ENCODE peak calls at places on chromosomes 4 and X, in seven cellular contexts. Q is AG04450; N is lung; D is HFFc6; V is astrocyte of the cerebellum; R is CD4-positive, alpha-beta T cell; J is tibial artery. C is an unnamed sample.
A peak's percentile ranks its signal among the peaks of the same experiment; 100 is the strongest.

GRCh38 chr4:138595731-138596465 is 353.7 kb upstream of the SLC7A11 start:
- DNase-seq in J (peak; percentile 45), V (peak; percentile 66), N (no peak), R (no peak), D (no peak), Q (no peak), C (no peak)

GRCh38 chr4:61468091-61468720 is 268.1 kb downstream of the ADGRL3 start:
- DNase-seq in V (peak; percentile 59), R (no peak), Q (no peak), D (no peak), J (no peak), N (no peak), C (peak; percentile 13)

GRCh38 chr4:5399790-5400421 is 308.5 kb downstream of the EVC2 start:
- DNase-seq in R (no peak), D (no peak), J (no peak), Q (peak; percentile 8), V (peak; percentile 19), N (no peak), C (peak; percentile 11)

GRCh38 chr4:5968246-5968645 is 50.0 kb downstream of the C4orf50 start:
- DNase-seq in Q (no peak), J (no peak), V (no peak), N (no peak), D (no peak), R (no peak), C (no peak)

GRCh38 chrX:49257846-49258748 is 6.4 kb downstream of the FOXP3 start:
- DNase-seq in R (peak; percentile 41), Q (no peak), V (no peak), D (no peak), J (no peak), N (no peak), C (no peak)

GRCh38 chr4:52290468-52290867 is 239.4 kb downstream of the SPATA18 start:
- DNase-seq in Q (no peak), J (no peak), N (no peak), R (no peak), V (no peak), D (no peak), C (no peak)

GRCh38 chr4:3640587-3640962 is 108.4 kb upstream of the LRPAP1 start:
- DNase-seq in V (no peak), Q (no peak), D (no peak), R (no peak), N (no peak), J (peak; percentile 46), C (no peak)

GRCh38 chr4:314296-314903 is 9.1 kb upstream of the ZNF732 start:
- DNase-seq in N (no peak), Q (no peak), V (no peak), D (no peak), R (no peak), J (no peak), C (no peak)

GRCh38 chr4:105990933-105991332 is 95.7 kb downstream of the NPNT start:
- DNase-seq in D (peak; percentile 77), Q (no peak), V (peak; percentile 93), R (no peak), N (peak; percentile 71), J (peak; percentile 62), C (peak; percentile 51)

GRCh38 chrX:72094894-72095293 is 36.8 kb downstream of the RTL5 start:
- DNase-seq in R (peak; percentile 56), V (no peak), D (no peak), Q (no peak), J (no peak), N (no peak), C (no peak)

GRCh38 chrX:51891821-51892551 is 1.4 kb upstream of the MAGED1 start:
- DNase-seq in V (peak; percentile 68), D (peak; percentile 85), Q (peak; percentile 11), J (peak; percentile 42), R (no peak), N (no peak), C (peak; percentile 83)

GRCh38 chr4:64935469-64936001 is 526.3 kb upstream of the TECRL start:
- DNase-seq in D (no peak), R (no peak), V (no peak), N (no peak), J (no peak), Q (no peak), C (no peak)

GRCh38 chrX:18146954-18147353 is 73.7 kb downstream of the BEND2 start:
- DNase-seq in D (no peak), N (no peak), Q (no peak), J (no peak), V (peak; percentile 2), R (no peak), C (peak; percentile 11)

GRCh38 chrX:107485019-107485418 is 35.6 kb downstream of the FRMPD3 start:
- DNase-seq in R (no peak), Q (no peak), V (peak; percentile 23), D (no peak), N (no peak), J (no peak), C (no peak)

GRCh38 chr4:113146876-113147358 is 97.5 kb downstream of the ANK2 start:
- DNase-seq in N (no peak), D (no peak), J (no peak), V (no peak), R (no peak), Q (no peak), C (no peak)

GRCh38 chrX:138020941-138021340 is 455.0 kb downstream of the ZIC3 start:
- DNase-seq in Q (no peak), V (no peak), D (no peak), J (no peak), N (no peak), R (no peak), C (no peak)

GRCh38 chrX:138031715-138032114 is 465.8 kb downstream of the ZIC3 start:
- DNase-seq in Q (no peak), R (no peak), V (no peak), N (no peak), J (no peak), D (no peak), C (no peak)

DNA sequence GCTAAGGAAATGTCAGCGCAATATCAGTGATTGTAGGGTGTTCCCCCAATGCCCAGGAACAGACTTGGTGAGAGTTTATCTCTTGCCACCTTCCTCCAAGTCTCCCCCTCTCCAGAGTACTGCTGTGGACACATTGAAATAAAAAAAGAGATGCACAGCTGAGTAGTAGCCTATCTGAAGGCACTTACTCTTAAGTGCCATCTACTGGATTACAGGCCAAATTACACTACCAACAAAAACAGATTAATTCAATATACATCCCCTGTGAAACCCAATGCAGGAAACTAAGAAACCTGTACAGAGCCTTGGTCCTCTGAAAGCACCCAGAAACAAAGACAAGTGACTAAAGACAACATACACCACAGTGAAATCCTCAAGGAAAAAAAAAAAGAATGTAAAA is 460.3 kb downstream of the ZIC3 start:
- DNase-seq in J (no peak), R (no peak), D (no peak), N (no peak), Q (no peak), V (no peak), C (no peak)
- TF ChIP-seq CTCF in J (no peak), R (no peak), D (peak; percentile 19), N (no peak), Q (no peak), V (peak; percentile 50), C (no peak)

DNA sequence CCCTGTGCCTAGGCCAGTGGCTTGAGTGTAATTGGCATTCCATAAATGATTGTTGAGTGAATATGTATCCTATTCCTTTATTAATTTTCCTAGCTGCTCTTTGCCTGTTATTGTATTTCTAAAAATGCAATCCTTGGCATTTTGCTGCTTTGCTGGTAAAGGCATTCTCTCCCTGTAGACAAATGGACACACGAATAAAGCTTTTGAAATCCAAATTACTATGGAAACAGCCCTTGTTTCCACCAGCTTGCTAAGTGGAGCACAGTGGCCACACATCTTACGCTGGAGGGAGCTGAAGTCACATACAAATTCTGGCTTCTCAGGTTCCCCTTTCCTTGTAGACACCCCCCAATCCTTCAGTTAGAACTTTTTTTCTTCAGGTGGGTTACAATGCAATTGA is 66.3 kb downstream of the AGA start:
- DNase-seq in R (no peak), V (no peak), N (no peak), Q (no peak), D (no peak), J (no peak), C (no peak)
- TF ChIP-seq CTCF in R (no peak), V (peak; percentile 13), N (no peak), Q (no peak), D (no peak), J (no peak), C (no peak)

GRCh38 chrX:153688534-153688899 is 791 bp downstream of the SLC6A8 start:
- DNase-seq in Q (no peak), N (no peak), D (no peak), V (no peak), R (no peak), J (no peak), C (no peak)

GRCh38 chrX:153690466-153690865 is 2.7 kb downstream of the SLC6A8 start:
- DNase-seq in V (no peak), N (no peak), Q (no peak), D (no peak), J (no peak), R (no peak), C (no peak)

GRCh38 chrX:153688900-153689590 is 1.3 kb downstream of the SLC6A8 start:
- DNase-seq in N (no peak), R (no peak), Q (no peak), J (peak; percentile 45), D (peak; percentile 2), V (no peak), C (peak; percentile 33)

GRCh38 chrX:153688071-153688470 is 345 bp downstream of the SLC6A8 start:
- DNase-seq in D (no peak), J (no peak), N (no peak), V (no peak), R (no peak), Q (no peak), C (no peak)

DNA sequence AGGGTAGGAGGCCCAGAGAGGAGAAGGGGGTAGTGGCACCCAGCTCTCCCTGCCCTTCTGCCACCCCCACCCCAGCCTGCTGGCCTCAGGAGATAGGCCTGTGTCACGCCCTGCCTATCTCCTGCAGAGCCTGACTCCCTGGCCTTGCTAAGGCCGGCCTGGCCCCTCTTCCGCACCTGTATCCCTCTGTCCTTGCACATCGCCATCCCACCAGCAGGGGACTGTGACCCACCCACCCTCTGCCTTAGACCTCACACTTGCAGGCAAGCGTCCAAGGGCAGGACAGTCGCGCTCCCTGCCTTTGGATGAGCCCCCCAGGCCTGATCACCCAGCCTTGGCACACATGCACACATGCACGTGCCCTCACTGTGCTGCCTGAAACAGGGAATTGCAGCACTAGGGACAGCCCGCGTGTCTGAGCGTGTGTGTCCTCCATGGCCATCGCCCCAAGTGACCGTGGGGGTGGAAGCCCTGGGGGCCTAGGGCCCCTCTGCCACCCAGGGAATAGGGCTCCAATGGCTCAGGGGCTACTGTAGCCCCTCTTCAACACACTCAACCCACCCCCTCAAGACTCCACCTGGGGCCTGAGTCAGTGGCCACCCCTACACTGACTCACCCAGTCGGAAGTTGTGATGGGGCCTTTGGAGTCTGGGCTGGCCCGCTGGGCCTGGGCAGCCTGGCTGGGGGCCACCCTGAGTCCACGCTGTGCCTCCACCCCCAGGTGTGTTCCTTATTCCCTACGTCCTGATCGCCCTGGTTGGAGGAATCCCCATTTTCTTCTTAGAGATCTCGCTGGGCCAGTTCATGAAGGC is 2.1 kb downstream of the SLC6A8 start:
- DNase-seq in J (no peak), D (no peak), V (no peak), R (no peak), Q (no peak), N (no peak), C (no peak)
- TF ChIP-seq CTCF in J (no peak), D (peak; percentile 12), V (peak; percentile 30), R (no peak), Q (no peak), N (no peak), C (no peak)

DNA sequence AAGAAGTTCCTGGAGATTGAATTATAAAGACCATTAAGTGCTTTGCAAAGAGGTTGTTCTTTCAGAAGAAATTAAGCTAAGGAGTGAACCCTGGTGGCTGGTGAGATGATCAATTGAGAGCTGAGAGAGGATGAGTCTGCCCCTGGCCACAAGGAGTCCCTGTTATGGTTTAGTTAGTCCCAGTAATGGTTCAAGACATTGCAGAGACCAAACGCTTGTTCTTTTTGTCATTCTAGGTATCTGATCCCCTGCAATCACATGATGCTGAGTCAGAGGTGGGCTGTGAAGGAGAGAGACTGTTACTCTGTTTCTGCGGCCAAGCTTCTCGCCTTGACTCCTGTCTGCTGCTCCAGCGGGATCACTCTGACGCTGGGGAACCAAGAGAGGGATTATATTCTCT is 114.5 kb downstream of the GATB start:
- DNase-seq in R (no peak), N (no peak), V (no peak), D (no peak), J (no peak), Q (no peak), C (no peak)
- TF ChIP-seq CTCF in R (no peak), N (no peak), V (no peak), D (peak; percentile 36), J (no peak), Q (no peak), C (peak; percentile 10)